ENCODE peak calls at places on chromosomes 3 and 15, in four cellular contexts. F is HCT116, K is activated B cell treated with CpG ODN at 0.5 μM for 24 hours, T is PC-9. G is an unnamed sample.

GRCh38 chr3:39779511-39780230 is 29.7 kb upstream of the MYRIP start:
- DNase-seq in T (no peak), F (no peak), K (no peak), G (no peak)

GRCh38 chr15:67836477-67836876 is 3.4 kb downstream of the RNU6-1 start:
- DNase-seq in K (peak; percentile 40), T (no peak), F (no peak), G (no peak)

GRCh38 chr3:5618170-5618569 is 430.7 kb downstream of the EDEM1 start:
- DNase-seq in F (no peak), T (no peak), K (no peak), G (no peak)

GRCh38 chr15:97902140-97902780 is 58.2 kb upstream of the ARRDC4 start:
- DNase-seq in T (peak; percentile 58), F (no peak), K (no peak), G (no peak)

GRCh38 chr15:22873204-22873701 is 34.8 kb downstream of the NIPA2 start:
- DNase-seq in F (no peak), K (no peak), T (no peak), G (no peak)

GRCh38 chr3:184786271-184787010 is 25.5 kb upstream of the VPS8 start:
- DNase-seq in T (no peak), K (no peak), F (no peak), G (no peak)

GRCh38 chr15:99929266-99929665 is 196.0 kb upstream of the LYSMD4 start:
- DNase-seq in T (no peak), F (no peak), K (no peak), G (no peak)

GRCh38 chr15:68283401-68283800 is 5.9 kb downstream of the FEM1B start:
- DNase-seq in T (no peak), F (no peak), K (no peak), G (no peak)

GRCh38 chr3:53730565-53730964 is 115.7 kb downstream of the CHDH start:
- DNase-seq in K (no peak), T (no peak), F (no peak), G (no peak)

GRCh38 chr3:146326875-146327543 is 76.1 kb upstream of the PLSCR4 start:
- DNase-seq in T (no peak), K (no peak), F (peak; percentile 35), G (no peak)

GRCh38 chr15:53831907-53832793 is 72.7 kb upstream of the WDR72 start:
- DNase-seq in K (no peak), T (no peak), F (no peak), G (no peak)

GRCh38 chr15:100334015-100334414 is 7.8 kb downstream of the ADAMTS17 start:
- DNase-seq in K (no peak), T (no peak), F (no peak), G (no peak)

GRCh38 chr3:30586806-30587486 is 19.5 kb upstream of the TGFBR2 start:
- DNase-seq in T (no peak), F (no peak), K (no peak), G (no peak)

GRCh38 chr3:13825317-13825590 is 54.6 kb downstream of the WNT7A start:
- DNase-seq in K (no peak), T (peak; percentile 48), F (no peak), G (no peak)

GRCh38 chr3:47362704-47363103 is 18.1 kb upstream of the PTPN23 start:
- DNase-seq in K (no peak), T (no peak), F (no peak), G (no peak)

GRCh38 chr3:193932576-193932975 is 203.4 kb upstream of the HES1 start:
- DNase-seq in F (no peak), T (no peak), K (no peak), G (no peak)

GRCh38 chr3:17639765-17640164 is 102.7 kb downstream of the TBC1D5 start:
- DNase-seq in T (peak; percentile 51), F (peak; percentile 69), K (no peak), G (no peak)

GRCh38 chr15:93030430-93031102 is 58.4 kb downstream of the RGMA start:
- DNase-seq in T (peak; percentile 61), F (peak; percentile 48), K (no peak), G (peak; percentile 60)

GRCh38 chr3:159787191-159787590 is 201.4 kb upstream of the IL12A start:
- DNase-seq in K (no peak), F (peak; percentile 82), T (peak; percentile 98), G (no peak)

GRCh38 chr3:114453296-114453888 is 159.6 kb downstream of the TIGIT start:
- DNase-seq in K (no peak), F (no peak), T (no peak), G (no peak)

GRCh38 chr3:97970929-97971460 is 1.2 kb downstream of the RIOX2 start:
- DNase-seq in T (no peak), F (no peak), K (no peak), G (no peak)

GRCh38 chr3:97970131-97970530 is 2.1 kb downstream of the RIOX2 start:
- DNase-seq in T (no peak), K (no peak), F (no peak), G (no peak)

GRCh38 chr3:97969541-97969940 is 2.7 kb downstream of the RIOX2 start:
- DNase-seq in T (no peak), K (no peak), F (no peak), G (no peak)

GRCh38 chr3:97972976-97973375 is 745 bp upstream of the RIOX2 start:
- DNase-seq in T (no peak), K (no peak), F (no peak), G (no peak)

GRCh38 chr3:97971679-97972567 is at the start of gene RIOX2:
- DNase-seq in F (peak; percentile 32), T (peak; percentile 99), K (peak; percentile 75), G (peak; percentile 42)
- TF ChIP-seq CTCF in F (no peak), T (no peak), K (no peak), G (no peak)

GRCh38 chr3:156472150-156472549 is 82.8 kb downstream of the SSR3 start:
- DNase-seq in F (no peak), K (no peak), T (no peak), G (no peak)
- TF ChIP-seq CTCF in F (peak; percentile 25), K (no peak), T (no peak), G (no peak)

GRCh38 chr15:50114381-50114780 is 4.7 kb downstream of the ATP8B4 start:
- DNase-seq in K (no peak), T (no peak), F (no peak), G (no peak)

GRCh38 chr15:50117628-50118027 is 1.4 kb downstream of the ATP8B4 start:
- DNase-seq in T (no peak), K (no peak), F (no peak), G (no peak)

GRCh38 chr15:50113187-50113505 is 5.9 kb downstream of the ATP8B4 start:
- DNase-seq in T (no peak), K (no peak), F (no peak), G (no peak)

GRCh38 chr15:50119063-50119700 is at the start of gene ATP8B4:
- DNase-seq in T (no peak), F (no peak), K (no peak), G (no peak)

DNA sequence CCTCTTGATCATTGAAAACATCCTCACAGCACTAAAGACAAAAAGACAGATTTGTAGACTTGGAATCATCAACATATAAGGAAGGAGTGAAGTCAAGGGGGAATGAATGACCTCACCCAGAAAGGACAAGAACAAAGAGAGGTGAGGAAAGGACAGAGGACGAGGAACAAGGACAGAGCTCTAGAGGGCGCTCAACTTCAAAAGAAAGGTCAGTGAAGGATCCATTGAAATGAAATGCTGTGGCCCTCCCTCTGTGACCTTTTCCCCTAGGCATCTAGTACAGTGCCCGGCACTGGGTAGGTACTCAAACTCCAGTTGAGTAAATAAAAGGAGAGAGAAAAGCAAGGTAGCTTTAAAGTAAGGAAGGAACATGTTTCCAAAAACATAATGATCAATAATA is 2.6 kb downstream of the ATP8B4 start:
- DNase-seq in F (peak; percentile 34), T (no peak), K (no peak), G (no peak)
- TF ChIP-seq CTCF in F (peak; percentile 62), T (peak; percentile 42), K (no peak), G (no peak)

GRCh38 chr3:12708584-12709192 is 44.8 kb upstream of the RAF1 start:
- DNase-seq in K (no peak), F (no peak), T (peak; percentile 56), G (no peak)
- TF ChIP-seq CTCF in K (no peak), F (peak; percentile 8), T (no peak), G (no peak)

DNA sequence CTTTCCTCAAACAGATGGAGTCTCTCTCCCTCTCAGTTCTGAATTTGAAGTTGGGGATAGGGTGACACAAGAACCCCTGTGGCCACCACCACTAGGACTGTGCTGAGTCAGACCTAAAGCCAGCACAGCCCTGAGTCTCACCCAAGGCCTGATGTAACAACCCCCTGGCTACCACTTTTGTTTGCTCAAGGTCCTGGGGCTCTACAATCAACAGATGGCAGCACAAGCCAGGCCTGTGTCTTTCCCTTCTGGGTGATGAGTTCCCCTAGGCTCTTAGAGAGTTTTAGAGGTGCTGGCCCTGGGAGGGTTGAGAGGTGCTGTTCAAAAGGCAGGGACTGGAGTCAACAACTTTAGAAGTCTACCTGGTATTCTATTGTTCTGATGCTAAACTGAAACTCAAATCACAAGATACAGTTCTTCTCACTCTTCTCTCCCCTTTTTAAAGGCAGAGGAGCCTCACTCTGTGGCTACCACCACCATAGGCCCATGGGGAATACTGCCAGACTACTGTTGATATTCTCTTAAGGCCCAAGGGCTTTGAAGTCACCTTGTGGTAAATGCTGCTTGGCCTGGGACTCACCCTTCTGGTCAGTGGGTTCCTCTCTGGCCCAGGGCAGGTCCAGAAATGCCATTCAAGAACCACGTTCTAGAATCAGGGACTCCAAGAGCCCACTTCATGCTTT is 6.5 kb downstream of the OR5K4 start:
- DNase-seq in T (peak; percentile 69), K (no peak), F (peak; percentile 21), G (no peak)
- TF ChIP-seq CTCF in T (peak; percentile 64), K (no peak), F (peak; percentile 9), G (no peak)

GRCh38 chr3:148379763-148380162 is 317.9 kb upstream of the AGTR1 start:
- DNase-seq in K (no peak), F (peak; percentile 65), T (no peak), G (no peak)
- TF ChIP-seq CTCF in K (no peak), F (peak; percentile 63), T (peak; percentile 62), G (peak; percentile 81)

DNA sequence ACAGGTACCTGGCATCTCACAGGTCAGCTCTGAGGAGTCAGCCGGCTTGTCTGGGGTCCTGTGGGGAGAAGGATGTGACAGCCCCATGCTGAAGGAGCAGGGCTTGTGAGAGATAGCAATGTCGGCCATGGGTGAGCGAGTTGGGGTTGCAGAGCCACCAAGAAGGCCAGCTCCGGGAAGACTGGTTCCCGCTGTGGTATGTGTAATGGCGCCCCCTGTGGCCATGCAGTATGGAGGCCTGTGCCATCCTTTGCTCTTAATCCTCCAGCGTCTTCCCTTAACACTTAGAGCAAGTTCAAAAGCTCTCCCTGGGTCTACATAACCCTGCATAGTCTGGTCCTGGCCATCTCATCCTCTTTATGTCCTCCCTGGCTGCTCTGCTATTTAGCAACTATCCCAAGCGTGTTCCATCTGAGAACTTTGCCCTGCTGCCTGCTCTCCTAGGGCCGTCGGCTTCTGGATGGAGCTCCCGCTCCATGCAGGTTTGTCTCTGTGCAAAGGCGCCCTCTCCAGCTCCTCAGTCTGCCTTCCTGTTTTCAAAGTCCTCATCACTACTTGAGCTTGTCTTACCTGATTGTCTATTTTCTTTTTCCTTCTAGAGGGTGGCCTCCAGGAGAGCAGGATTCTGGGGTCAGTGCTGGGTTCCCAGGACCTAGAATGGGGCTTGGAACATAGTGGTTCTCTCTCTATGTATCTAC is 40.8 kb upstream of the IQCF6 start:
- DNase-seq in T (no peak), F (peak; percentile 15), K (no peak), G (peak; percentile 18)
- TF ChIP-seq CTCF in T (peak; percentile 51), F (peak; percentile 69), K (no peak), G (peak; percentile 53)

GRCh38 chr3:130291148-130291547 is 54.3 kb upstream of the COL6A5 start:
- DNase-seq in T (no peak), F (no peak), K (no peak), G (no peak)

GRCh38 chr3:130288670-130289069 is 56.8 kb upstream of the COL6A5 start:
- DNase-seq in F (no peak), T (no peak), K (no peak), G (no peak)

GRCh38 chr3:130293247-130293646 is 52.2 kb upstream of the COL6A5 start:
- DNase-seq in K (no peak), T (no peak), F (no peak), G (no peak)
- TF ChIP-seq CTCF in K (no peak), T (no peak), F (no peak), G (no peak)